ENCODE peak calls at places on chromosomes 2 and 18, in five cellular contexts. O, G, U, C and F are unnamed samples.

GRCh38 chr2:25115249-25115883 is 53.0 kb downstream of the POMC start:
- DNase-seq in O (no peak), G (no peak), U (no peak), C (no peak), F (no peak)

GRCh38 chr2:67899187-67899586 is 163.6 kb downstream of the C1D start:
- DNase-seq in O (no peak), G (no peak), U (no peak), C (no peak), F (no peak)

GRCh38 chr2:165163771-165164170 is 40.1 kb downstream of the SCN3A start:
- DNase-seq in O (no peak), G (no peak), U (no peak), C (no peak), F (no peak)

GRCh38 chr2:135096665-135097446 is 44.8 kb downstream of the RAB3GAP1 start:
- DNase-seq in O (no peak), G (no peak), U (no peak), C (no peak), F (no peak)

GRCh38 chr18:42001801-42002200 is 46.8 kb downstream of the PIK3C3 start:
- DNase-seq in O (no peak), G (no peak), U (no peak), C (no peak), F (no peak)

GRCh38 chr18:25814841-25815458 is 275.5 kb downstream of the SS18 start:
- DNase-seq in O (no peak), G (peak), U (no peak), C (no peak), F (peak)

GRCh38 chr2:40844353-40845277 is 392.7 kb upstream of the SLC8A1 start:
- DNase-seq in O (peak), G (no peak), U (peak), C (no peak), F (no peak)

GRCh38 chr2:217714268-217714643 is 288.5 kb downstream of the TNS1 start:
- DNase-seq in O (peak), G (no peak), U (no peak), C (no peak), F (no peak)

GRCh38 chr2:208034503-208035140 is 9.3 kb upstream of the PLEKHM3 start:
- DNase-seq in O (no peak), G (no peak), U (no peak), C (no peak), F (no peak)

GRCh38 chr2:72131916-72132841 is 15.5 kb downstream of the CYP26B1 start:
- DNase-seq in O (no peak), G (no peak), U (no peak), C (no peak), F (peak)

GRCh38 chr18:67232991-67233390 is 283.5 kb downstream of the DSEL start:
- DNase-seq in O (no peak), G (no peak), U (no peak), C (no peak), F (no peak)

GRCh38 chr2:108594132-108594981 is 60.1 kb downstream of the LIMS1 start:
- DNase-seq in O (peak), G (no peak), U (peak), C (no peak), F (no peak)

GRCh38 chr2:72887836-72888437 is 729 bp downstream of the SPR start:
- DNase-seq in O (peak), G (no peak), U (peak), C (peak), F (peak)

GRCh38 chr2:133975135-133975534 is 278.7 kb upstream of the MGAT5 start:
- DNase-seq in O (no peak), G (no peak), U (no peak), C (no peak), F (no peak)

GRCh38 chr18:3075491-3075890 is 62.5 kb upstream of the LPIN2 start:
- DNase-seq in O (no peak), G (no peak), U (no peak), C (no peak), F (no peak)

GRCh38 chr18:79677221-79677620 is 2.4 kb upstream of the CTDP1 start:
- DNase-seq in O (no peak), G (no peak), U (peak), C (no peak), F (no peak)
- TF ChIP-seq CTCF in O (peak), G (no peak), U (no peak), C (no peak), F (no peak)

GRCh38 chr2:119760876-119761275 is 1.2 kb downstream of the PTPN4 start:
- DNase-seq in O (peak), G (no peak), U (peak), C (no peak), F (no peak)
- H3K9ac ChIP-seq in O (peak), G (peak), U (no peak), C (peak), F (peak)

DNA sequence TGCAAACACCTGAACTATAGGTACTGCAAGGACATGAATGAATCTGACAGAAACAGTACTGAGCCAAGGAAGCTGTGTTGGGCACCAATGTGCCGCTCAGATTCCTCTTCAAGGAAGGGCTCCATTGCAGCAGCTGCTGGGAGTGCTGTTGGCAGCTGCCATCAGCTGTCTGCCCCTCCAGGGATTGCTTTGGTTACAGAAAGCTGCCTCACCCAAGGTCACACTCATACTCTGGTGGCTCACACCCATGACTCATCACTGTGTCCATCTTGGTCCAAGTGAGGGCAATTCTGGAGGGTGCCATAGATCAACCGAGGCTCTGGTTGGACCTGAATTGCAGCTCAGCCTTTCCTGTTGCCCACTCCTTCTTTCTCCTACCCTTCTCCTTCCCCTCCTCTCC is 24.4 kb upstream of the TRPM8 start:
- DNase-seq in O (peak), G (no peak), U (no peak), C (no peak), F (peak)
- TF ChIP-seq GABPA in O (no peak), G (no peak), U (no peak), C (no peak), F (no peak)

GRCh38 chr2:199862779-199863178 is 11.8 kb upstream of the FTCDNL1 start:
- DNase-seq in O (no peak), G (no peak), U (no peak), C (no peak), F (no peak)

GRCh38 chr2:199855812-199856211 is 4.8 kb upstream of the FTCDNL1 start:
- DNase-seq in O (no peak), G (no peak), U (no peak), C (no peak), F (no peak)

GRCh38 chr2:199865905-199866304 is 14.9 kb upstream of the FTCDNL1 start:
- DNase-seq in O (no peak), G (no peak), U (no peak), C (no peak), F (no peak)

GRCh38 chr2:199861116-199861774 is 10.3 kb upstream of the FTCDNL1 start:
- DNase-seq in O (peak), G (no peak), U (peak), C (no peak), F (peak)
- TF ChIP-seq CTCF in O (peak), G (peak), U (peak), C (no peak), F (peak)

DNA sequence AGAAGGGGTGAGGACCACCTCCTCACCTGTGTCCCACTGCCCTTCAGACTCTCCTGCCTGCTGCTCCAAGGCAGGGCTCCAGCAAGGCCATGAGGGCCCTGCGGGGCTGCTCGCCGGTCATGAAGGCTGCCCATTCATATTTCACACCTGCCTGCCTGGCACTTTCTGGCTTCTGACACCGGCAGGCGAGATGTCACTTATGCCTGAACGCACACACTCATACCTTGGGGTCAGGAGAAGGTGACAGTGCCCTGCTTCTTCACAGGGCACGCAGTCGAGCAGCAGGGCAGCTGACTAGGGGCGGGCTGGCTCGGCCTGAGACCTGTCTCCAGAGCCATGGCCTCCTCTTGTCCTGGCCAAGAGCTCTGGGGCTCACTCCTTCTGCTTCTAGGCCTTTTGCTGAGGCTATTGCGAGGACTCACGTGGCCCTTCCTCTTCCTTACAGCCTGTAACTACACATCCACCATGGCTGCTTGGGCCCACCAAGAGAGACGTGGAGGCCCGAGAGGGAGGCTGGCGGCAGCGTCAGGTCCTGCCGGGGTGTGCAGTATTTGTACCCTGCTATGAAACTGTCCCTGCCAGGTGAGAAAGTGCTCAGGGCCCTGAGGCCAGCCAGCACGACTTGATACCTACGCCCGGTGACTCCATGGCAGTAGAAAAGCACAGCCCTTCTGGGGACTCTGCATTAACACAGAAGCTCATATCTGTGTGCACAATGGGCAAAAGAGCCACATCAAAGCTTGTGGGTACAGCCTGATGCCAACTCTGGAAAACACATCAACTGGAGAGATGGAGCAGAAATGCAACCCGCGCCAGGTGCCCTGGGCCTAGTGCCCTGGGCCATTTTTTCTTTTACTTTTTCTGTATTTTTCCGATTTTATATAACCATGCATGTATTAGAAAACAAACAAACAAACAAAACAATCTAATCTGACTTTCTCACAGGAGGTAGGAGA is 30.6 kb downstream of the HS6ST1 start:
- DNase-seq in O (no peak), G (no peak), U (no peak), C (no peak), F (no peak)
- H3K9ac ChIP-seq in O (no peak), G (no peak), U (no peak), C (no peak), F (no peak)

GRCh38 chr2:233164117-233164516 is 87.4 kb upstream of the ATG16L1 start:
- DNase-seq in O (no peak), G (no peak), U (no peak), C (no peak), F (no peak)

GRCh38 chr2:233163486-233164103 is 87.9 kb upstream of the ATG16L1 start:
- DNase-seq in O (no peak), G (no peak), U (no peak), C (no peak), F (no peak)

GRCh38 chr2:233165895-233166661 is 85.4 kb upstream of the ATG16L1 start:
- DNase-seq in O (no peak), G (no peak), U (peak), C (no peak), F (peak)

GRCh38 chr2:233164967-233165366 is 86.5 kb upstream of the ATG16L1 start:
- DNase-seq in O (no peak), G (no peak), U (no peak), C (no peak), F (no peak)

GRCh38 chr2:233165543-233165894 is 86.0 kb upstream of the ATG16L1 start:
- DNase-seq in O (no peak), G (no peak), U (no peak), C (no peak), F (no peak)
- TF ChIP-seq GABPA in O (no peak), G (no peak), U (no peak), C (no peak), F (no peak)

GRCh38 chr18:13684546-13684945 is 41.8 kb downstream of the FAM210A start:
- DNase-seq in O (no peak), G (no peak), U (no peak), C (no peak), F (no peak)

GRCh38 chr18:13676499-13676898 is 49.9 kb downstream of the FAM210A start:
- DNase-seq in O (no peak), G (no peak), U (no peak), C (no peak), F (no peak)

GRCh38 chr18:13681701-13682100 is 44.7 kb downstream of the FAM210A start:
- DNase-seq in O (no peak), G (no peak), U (no peak), C (no peak), F (no peak)

DNA sequence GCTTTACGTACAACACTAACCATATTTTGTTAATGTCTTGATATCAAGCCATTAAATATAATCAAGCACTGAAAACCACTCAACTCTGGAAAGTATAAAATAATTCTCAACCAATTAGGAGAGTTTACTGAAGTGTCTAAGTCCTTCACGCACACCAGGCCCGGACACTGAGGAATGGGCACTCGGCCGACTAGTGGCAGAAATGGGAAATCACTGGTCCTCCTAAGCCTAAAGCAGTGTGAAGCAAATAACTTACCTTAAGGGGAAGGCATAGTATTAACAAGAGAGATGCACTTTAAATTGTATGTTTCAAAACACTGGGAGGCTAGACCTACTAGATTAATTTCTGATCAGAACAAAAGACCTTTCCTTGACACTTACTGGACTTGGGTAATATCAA is 45.7 kb downstream of the FAM210A start:
- DNase-seq in O (peak), G (no peak), U (peak), C (peak), F (peak)
- TF ChIP-seq CTCF in O (peak), G (peak), U (peak), C (peak), F (peak)